ENCODE peak calls at places on chromosomes 2 and 18, in ten cellular contexts. B is CD4-positive, alpha-beta memory T cell; R is AG04449; J is A549; K is H7; E is PC-9; Q is bronchial epithelial cell; G is body of pancreas; T is RWPE2; H is choroid plexus epithelial cell. O is an unnamed sample.

GRCh38 chr18:76571689-76572088 is 76.6 kb upstream of the ZNF516 start:
- DNase-seq in T (no peak), E (no peak), R (no peak), Q (no peak), H (no peak), J (no peak), G (no peak), K (no peak), B (no peak), O (no peak)

GRCh38 chr2:127413782-127414743 is 4.2 kb upstream of the PROC start:
- DNase-seq in R (peak), Q (peak), G (no peak), B (no peak), K (no peak), H (peak), J (no peak), T (no peak), E (peak), O (peak)

GRCh38 chr2:118202707-118203303 is 114.5 kb downstream of the INSIG2 start:
- DNase-seq in E (no peak), B (peak), T (no peak), Q (peak), G (peak), K (peak), R (no peak), H (peak), J (peak), O (no peak)

GRCh38 chr2:95307036-95307435 is 9.9 kb downstream of the KCNIP3 start:
- DNase-seq in B (no peak), H (no peak), R (no peak), G (no peak), T (no peak), E (no peak), J (no peak), K (peak), Q (no peak), O (no peak)

GRCh38 chr2:95525294-95526035 is 40.9 kb upstream of the TRIM43B start:
- DNase-seq in G (peak), E (peak), J (no peak), T (no peak), H (peak), B (no peak), K (no peak), R (no peak), Q (no peak), O (no peak)

GRCh38 chr2:105600949-105601708 is 143.6 kb upstream of the NCK2 start:
- DNase-seq in R (no peak), E (no peak), T (no peak), J (no peak), K (no peak), G (no peak), Q (no peak), H (peak), B (no peak), O (no peak)

GRCh38 chr18:10057808-10058791 is 144.3 kb downstream of the VAPA start:
- DNase-seq in Q (peak), J (no peak), H (peak), K (no peak), B (no peak), G (no peak), T (no peak), R (peak), E (peak), O (peak)

GRCh38 chr2:223314831-223315230 is 262.8 kb downstream of the KCNE4 start:
- DNase-seq in T (no peak), Q (peak), B (no peak), J (no peak), R (no peak), E (no peak), H (no peak), G (no peak), K (no peak), O (no peak)

GRCh38 chr2:51919395-51919794 is 887.5 kb upstream of the NRXN1 start:
- DNase-seq in T (no peak), R (no peak), K (no peak), E (peak), B (no peak), H (peak), Q (peak), G (no peak), J (no peak), O (peak)

GRCh38 chr2:119553687-119554344 is 9.6 kb downstream of the CFAP221 start:
- DNase-seq in J (no peak), K (no peak), G (no peak), T (no peak), E (no peak), Q (no peak), R (no peak), B (no peak), H (no peak), O (no peak)

GRCh38 chr2:119012345-119013301 is 70.6 kb downstream of the MARCO start:
- DNase-seq in T (no peak), J (no peak), K (no peak), H (no peak), Q (no peak), G (no peak), E (no peak), R (no peak), B (no peak), O (no peak)

GRCh38 chr2:233912799-233913423 is 4.3 kb upstream of the TRPM8 start:
- DNase-seq in Q (peak), R (no peak), T (no peak), J (peak), H (peak), K (peak), B (no peak), E (no peak), G (no peak), O (no peak)

GRCh38 chr2:103289101-103289725 is 527.4 kb downstream of the TMEM182 start:
- DNase-seq in G (no peak), T (no peak), H (peak), K (peak), Q (no peak), E (no peak), J (no peak), R (no peak), B (no peak), O (no peak)

GRCh38 chr2:239778042-239778811 is 246.9 kb downstream of the NDUFA10 start:
- DNase-seq in H (no peak), K (no peak), G (no peak), J (no peak), Q (peak), R (no peak), B (no peak), E (no peak), T (no peak), O (no peak)

GRCh38 chr2:223669453-223670225 is 67.5 kb upstream of the SCG2 start:
- DNase-seq in J (no peak), E (no peak), H (peak), K (no peak), B (no peak), T (no peak), G (no peak), Q (peak), R (peak), O (no peak)

GRCh38 chr2:11891028-11891427 is 144.6 kb downstream of the LPIN1 start:
- DNase-seq in J (no peak), G (no peak), H (no peak), T (no peak), B (no peak), E (no peak), Q (no peak), K (no peak), R (no peak), O (no peak)

GRCh38 chr2:224983719-224984388 is 58.4 kb downstream of the DOCK10 start:
- DNase-seq in H (peak), T (no peak), K (no peak), Q (no peak), E (no peak), B (no peak), J (no peak), G (no peak), R (no peak), O (no peak)

GRCh38 chr2:238711346-238711745 is 136.5 kb upstream of the TWIST2 start:
- DNase-seq in H (no peak), J (no peak), B (no peak), T (no peak), R (no peak), E (no peak), G (no peak), K (no peak), Q (no peak), O (no peak)

GRCh38 chr2:179936654-179937053 is 70.4 kb downstream of the CWC22 start:
- DNase-seq in R (no peak), Q (peak), E (no peak), K (no peak), G (peak), B (no peak), H (peak), T (no peak), J (no peak), O (no peak)

GRCh38 chr2:163266772-163267171 is 428.2 kb upstream of the KCNH7 start:
- DNase-seq in Q (peak), K (no peak), G (no peak), H (peak), J (no peak), E (peak), T (no peak), B (no peak), R (peak), O (peak)

GRCh38 chr2:136858656-136859055 is 93.3 kb downstream of the THSD7B start:
- DNase-seq in R (no peak), Q (no peak), J (no peak), B (no peak), H (no peak), G (no peak), E (no peak), T (no peak), K (no peak), O (no peak)

GRCh38 chr2:215356948-215357461 is 45.1 kb downstream of the ATIC start:
- DNase-seq in J (no peak), E (no peak), B (no peak), R (no peak), T (no peak), K (no peak), G (no peak), Q (no peak), H (peak), O (peak)

DNA sequence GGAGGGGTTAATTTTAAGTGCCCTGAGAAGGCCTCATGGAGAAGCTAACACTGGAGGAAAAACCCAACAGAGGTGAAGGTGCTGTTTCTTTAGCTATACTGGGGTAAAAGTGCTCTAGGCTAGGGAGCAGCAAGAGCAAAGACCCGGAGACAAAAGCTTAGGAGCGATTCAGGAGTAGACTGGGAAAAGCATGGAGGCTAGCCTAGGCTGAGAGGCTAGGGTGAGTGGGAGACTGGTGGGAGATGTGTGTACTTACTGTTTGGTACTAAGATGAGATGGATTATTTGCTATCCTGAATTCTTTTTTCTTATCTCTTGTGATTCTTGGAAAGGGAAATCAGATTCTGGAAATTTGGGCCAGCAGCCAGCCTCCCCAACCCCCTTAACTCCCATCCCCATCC is 2.0 kb downstream of the GIGYF2 start:
- DNase-seq in J (no peak), G (no peak), T (no peak), H (no peak), K (peak), Q (no peak), B (no peak), E (no peak), R (no peak), O (no peak)
- H3K4me3 ChIP-seq in J (peak), G (no peak), T (peak), H (peak), K (no peak), Q (no peak), B (no peak), E (peak), R (no peak), O (peak)

GRCh38 chr2:50143822-50144575 is 887.9 kb downstream of the NRXN1 start:
- DNase-seq in E (peak), R (no peak), J (peak), G (peak), K (peak), T (no peak), B (no peak), H (peak), Q (peak), O (peak)
- H3K4me3 ChIP-seq in E (peak), R (peak), J (peak), G (no peak), K (no peak), T (peak), B (no peak), H (peak), Q (peak), O (peak)

GRCh38 chr2:3127710-3128109 is 249.9 kb downstream of the EIPR1 start:
- DNase-seq in Q (no peak), T (no peak), G (no peak), B (no peak), R (no peak), H (no peak), E (no peak), J (no peak), K (no peak), O (no peak)
- H3K4me3 ChIP-seq in Q (no peak), T (no peak), G (no peak), B (no peak), R (no peak), H (no peak), E (no peak), J (no peak), K (no peak), O (no peak)

DNA sequence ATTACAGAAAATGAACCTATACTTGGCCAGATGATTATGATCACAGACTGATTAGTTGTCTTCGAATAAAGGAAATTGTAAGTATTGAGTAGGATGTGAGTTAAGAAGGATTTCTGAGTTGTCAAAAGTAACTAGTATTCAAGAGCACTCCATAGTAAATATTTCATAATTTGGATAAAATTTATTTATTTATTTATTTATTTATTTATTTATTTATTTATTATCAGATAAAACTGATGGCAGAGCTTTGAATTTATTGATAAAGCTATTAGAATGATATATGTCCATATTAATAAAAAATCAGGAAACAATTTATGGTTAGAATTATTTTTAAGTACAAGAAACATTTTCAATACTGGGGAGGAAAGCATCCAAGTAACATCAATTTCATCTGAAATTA is 1634.1 kb downstream of the LRP1B start:
- DNase-seq in Q (no peak), T (no peak), R (no peak), J (no peak), H (no peak), E (no peak), G (no peak), B (no peak), K (no peak), O (no peak)
- H3K4me3 ChIP-seq in Q (no peak), T (no peak), R (no peak), J (no peak), H (no peak), E (no peak), G (no peak), B (no peak), K (no peak), O (no peak)

O was measured in skeletal muscle cell.